ENCODE peak calls at places on chromosomes 6 and 20, in five cellular contexts. A, J, U, K and O are unnamed samples.

GRCh38 chr6:42564496-42564890 is 664 bp downstream of the UBR2 start:
- DNase-seq in A (no peak), J (no peak), U (no peak), K (peak; percentile 22), O (no peak)

GRCh38 chr6:121826156-121826810 is 390.8 kb downstream of the GJA1 start:
- DNase-seq in A (no peak), J (peak; percentile 72), U (peak; percentile 27), K (peak; percentile 89), O (no peak)

GRCh38 chr20:3137492-3137891 is 22.2 kb downstream of the FASTKD5 start:
- DNase-seq in A (no peak), J (no peak), U (no peak), K (no peak), O (no peak)

GRCh38 chr6:106087548-106088325 is 1.6 kb downstream of the PRDM1 start:
- DNase-seq in A (peak; percentile 72), J (no peak), U (no peak), K (peak; percentile 53), O (no peak)

GRCh38 chr20:6959900-6960312 is 192.4 kb downstream of the BMP2 start:
- DNase-seq in A (no peak), J (no peak), U (peak; percentile 51), K (peak; percentile 11), O (no peak)

GRCh38 chr6:114735118-114735730 is 392.4 kb upstream of the HS3ST5 start:
- DNase-seq in A (peak; percentile 2), J (no peak), U (no peak), K (no peak), O (no peak)

GRCh38 chr6:166901626-166902025 is 54.7 kb downstream of the RNASET2 start:
- DNase-seq in A (no peak), J (no peak), U (no peak), K (no peak), O (no peak)

GRCh38 chr6:123808556-123808955 is 4.9 kb downstream of the NKAIN2 start:
- DNase-seq in A (peak; percentile 4), J (no peak), U (no peak), K (no peak), O (no peak)

GRCh38 chr6:13412639-13413465 is 74.5 kb downstream of the GFOD1 start:
- DNase-seq in A (peak; percentile 10), J (no peak), U (no peak), K (no peak), O (no peak)

GRCh38 chr6:147204843-147205311 is 660 bp downstream of the STXBP5 start:
- DNase-seq in A (no peak), J (no peak), U (no peak), K (peak; percentile 50), O (no peak)

GRCh38 chr20:59820204-59821041 is 113.0 kb downstream of the SYCP2 start:
- DNase-seq in A (no peak), J (no peak), U (no peak), K (peak; percentile 38), O (no peak)

GRCh38 chr6:54665246-54665645 is 181.3 kb upstream of the FAM83B start:
- DNase-seq in A (peak; percentile 65), J (no peak), U (no peak), K (no peak), O (no peak)
- TF ChIP-seq EZH2phosphoT487 in A (no peak), J (no peak), U (no peak), K (no peak), O (no peak)

DNA sequence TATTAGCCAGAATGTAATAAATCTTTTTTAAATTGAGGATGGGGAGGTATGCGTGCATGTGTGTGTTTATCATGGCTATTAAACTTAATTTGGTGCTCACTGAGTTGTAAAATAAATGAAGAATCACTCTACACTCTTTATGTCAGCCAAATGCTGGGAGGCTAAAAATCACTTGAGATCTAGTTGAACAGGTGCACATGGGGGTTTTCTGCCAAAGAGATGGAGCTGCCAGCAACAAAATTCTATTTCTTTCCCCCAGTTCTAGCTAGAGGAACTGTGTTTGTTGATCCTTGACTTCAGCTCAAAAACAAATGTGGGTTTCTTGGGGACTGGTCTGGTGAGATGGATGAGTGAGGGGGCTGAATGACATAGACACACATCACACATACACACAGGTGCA is 183.3 kb upstream of the BTBD3 start:
- DNase-seq in A (no peak), J (no peak), U (no peak), K (no peak), O (no peak)
- H3K4me1 ChIP-seq in A (no peaks in the 10 kb centered on the region), J (no peaks in the 10 kb centered on the region), U (no peaks in the 10 kb centered on the region), K (peaks cover 13% of the 10 kb centered on the region), O (no peaks in the 10 kb centered on the region)

DNA sequence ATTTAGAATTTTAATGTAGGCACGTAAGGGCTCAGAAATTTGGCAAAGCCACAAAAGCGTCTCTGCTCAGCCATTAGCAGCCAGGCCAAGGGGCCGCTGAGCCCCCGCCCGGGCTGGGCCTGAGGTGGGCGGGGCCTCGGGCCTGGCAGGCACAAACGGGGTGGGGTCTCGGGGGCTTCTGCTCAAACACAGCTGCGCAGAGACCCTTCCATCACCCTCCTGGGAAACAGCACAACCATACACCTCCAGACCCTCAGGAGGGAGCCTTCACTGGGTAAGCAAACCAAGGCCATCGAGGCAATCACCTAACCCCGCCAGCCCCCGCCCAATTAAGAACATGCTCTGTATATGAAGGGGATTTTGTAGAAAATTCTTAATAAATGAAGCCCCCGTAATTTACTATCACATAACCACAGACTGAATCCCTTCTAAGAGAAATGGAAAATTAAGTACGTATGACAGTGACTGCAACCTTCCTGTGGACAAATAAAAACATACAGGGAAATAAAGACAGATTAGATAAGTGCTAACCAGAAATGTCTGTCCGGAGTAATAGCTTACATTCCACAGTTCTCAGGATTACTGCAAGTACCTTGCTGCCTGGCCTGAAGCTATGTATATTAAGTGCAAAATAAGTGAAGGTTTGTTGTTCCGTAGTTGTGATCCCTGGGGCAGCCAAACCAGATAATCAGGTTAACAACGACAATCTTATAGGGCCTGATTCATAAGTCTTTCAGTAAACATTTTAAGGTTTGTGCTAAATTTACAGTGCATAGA is 3.0 kb downstream of the NEDD9 start:
- DNase-seq in A (peak; percentile 84), J (no peak), U (peak; percentile 50), K (peak; percentile 93), O (no peak)
- H3K4me2 ChIP-seq in A (peak overlapping the region; percentile 90), J (no peak overlapping the region), U (peak overlapping the region; percentile 68), K (peak overlapping the region; percentile 96), O (no peak overlapping the region)

DNA sequence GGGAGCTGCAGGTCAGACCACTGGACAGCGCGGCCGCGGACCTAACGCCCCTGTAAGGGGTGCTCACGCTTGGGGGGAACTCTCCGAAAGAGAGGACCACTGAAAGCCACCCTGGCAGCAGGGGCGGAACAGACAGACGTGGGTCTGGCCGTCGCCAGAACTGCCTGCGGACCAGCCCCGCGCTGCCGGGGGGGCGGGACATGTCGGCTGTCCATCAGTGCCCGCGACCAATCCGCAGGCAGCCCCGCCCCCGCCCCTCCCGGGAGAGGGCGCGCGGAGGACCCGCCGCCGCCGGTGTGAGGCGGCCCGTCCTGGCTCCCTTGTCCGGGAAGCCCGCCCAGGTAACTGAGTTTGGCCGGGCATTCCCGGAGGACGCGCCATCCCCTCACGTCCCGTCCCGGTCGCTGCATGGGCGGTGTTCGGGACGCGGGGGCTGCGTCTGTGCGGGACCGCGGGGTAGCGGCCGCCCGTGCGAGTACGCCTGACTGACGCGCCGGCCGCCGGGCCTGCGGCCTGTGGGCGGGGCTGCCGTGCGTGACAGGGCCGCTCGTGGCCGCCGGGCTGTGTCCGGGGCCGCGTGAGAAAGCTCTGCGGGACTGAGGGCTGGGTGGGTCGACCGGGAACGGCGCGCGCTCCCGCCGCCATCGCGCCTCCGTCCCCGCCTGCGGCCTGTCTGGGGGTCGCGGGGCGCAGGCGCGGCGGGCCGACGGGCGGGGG is 490 bp upstream of the PLCG1 start:
- DNase-seq in A (peak; percentile 95), J (peak; percentile 35), U (peak; percentile 95), K (peak; percentile 85), O (peak; percentile 88)
- TF ChIP-seq EZH2phosphoT487 in A (no peak), J (no peak), U (no peak), K (no peak), O (no peak)

DNA sequence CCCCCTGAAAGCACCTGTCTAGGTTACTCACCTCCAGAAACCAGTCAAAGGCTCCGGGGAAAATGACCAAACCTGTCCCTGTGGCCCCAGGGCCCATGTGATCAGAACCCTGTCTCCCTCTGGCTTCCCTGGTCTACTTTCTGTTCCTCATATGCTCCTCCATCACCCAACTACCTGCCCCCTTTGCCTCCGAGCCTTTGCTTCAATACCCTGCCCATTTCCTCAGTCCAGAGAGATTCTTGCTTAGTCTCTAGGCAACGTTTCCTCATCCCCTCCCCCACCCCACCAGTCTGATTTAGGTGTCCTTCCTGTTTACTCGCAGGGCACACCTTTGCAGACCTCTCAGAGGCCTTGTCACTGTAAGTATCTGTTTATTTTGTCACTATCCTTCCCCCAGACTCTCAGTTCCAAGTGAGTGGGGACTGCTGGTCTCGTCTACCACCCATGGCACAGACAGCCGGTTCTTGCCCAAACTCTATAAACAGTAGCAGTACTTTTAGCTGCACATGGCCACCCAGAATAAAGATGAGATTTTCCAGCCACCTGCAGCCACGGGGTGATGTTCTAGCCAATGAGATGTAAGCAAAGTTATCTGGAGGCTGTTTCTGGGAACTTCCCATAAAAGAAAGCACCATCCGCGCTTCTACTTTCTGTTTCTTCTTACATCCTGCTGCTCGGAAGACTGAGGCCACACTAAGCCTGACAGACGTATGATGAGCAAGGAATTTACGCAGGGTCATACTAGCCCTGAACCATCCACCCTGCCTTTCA is 13.3 kb downstream of the ELOVL5 start:
- DNase-seq in A (no peak), J (no peak), U (no peak), K (no peak), O (peak; percentile 93)
- H3K4me1 ChIP-seq in A (peaks cover 12% of the 10 kb centered on the region), J (peaks cover 6% of the 10 kb centered on the region), U (peaks cover 3% of the 10 kb centered on the region), K (no peaks in the 10 kb centered on the region), O (peaks cover 75% of the 10 kb centered on the region)

GRCh38 chr6:37033819-37034790 is 28.6 kb downstream of the FGD2 start:
- DNase-seq in A (no peak), J (no peak), U (no peak), K (no peak), O (no peak)
- H3K4me2 ChIP-seq in A (no peak overlapping the region), J (no peak overlapping the region), U (no peak overlapping the region), K (no peak overlapping the region), O (no peak overlapping the region)

GRCh38 chr6:26158581-26159416 is 71.6 kb downstream of the HFE start:
- DNase-seq in A (no peak), J (no peak), U (peak; percentile 66), K (peak; percentile 64), O (peak; percentile 89)
- TF ChIP-seq EZH2phosphoT487 in A (no peak), J (no peak), U (no peak), K (no peak), O (no peak)

DNA sequence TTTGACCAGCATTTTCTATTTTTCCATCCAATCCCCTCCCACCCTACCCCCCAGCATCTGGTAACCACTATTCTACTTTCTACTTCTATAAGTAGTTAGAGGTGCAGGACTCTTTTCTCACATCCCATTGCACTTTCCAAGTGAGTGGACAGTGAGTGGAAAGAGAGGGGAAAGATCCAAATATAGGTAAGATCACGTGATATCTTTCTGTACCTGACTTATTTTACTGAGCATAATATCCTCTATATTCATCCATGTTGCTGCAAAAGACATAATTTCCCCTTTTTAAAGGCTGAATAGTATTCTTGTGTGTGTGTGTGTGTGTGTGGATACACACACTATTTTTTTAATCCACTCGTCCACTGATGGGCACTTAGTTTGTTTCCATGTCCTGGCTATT is 18.1 kb downstream of the RBM24 start:
- DNase-seq in A (no peak), J (no peak), U (no peak), K (no peak), O (no peak)
- H3K4me1 ChIP-seq in A (no peaks in the 10 kb centered on the region), J (no peaks in the 10 kb centered on the region), U (no peaks in the 10 kb centered on the region), K (no peaks in the 10 kb centered on the region), O (no peaks in the 10 kb centered on the region)